ENCODE peak calls at places on chromosomes 3 and 15, in nine cellular contexts. O, J, B, R, A, X, T, V and Z are unnamed samples. For H3K27me3 and H3K9me3, the result is how much of the 10 kb centered on the place peaks cover.

GRCh38 chr15:25527118-25527517 is 88.3 kb upstream of the UBE3A start:
- DNase-seq in O (peak), J (no peak), B (no peak), R (no peak), A (peak), X (no peak), T (no peak), V (no peak), Z (no peak)

GRCh38 chr3:62546266-62546665 is 172.9 kb upstream of the FEZF2 start:
- DNase-seq in O (no peak), J (no peak), B (no peak), R (no peak), A (no peak), X (no peak), T (no peak), V (peak), Z (no peak)

GRCh38 chr3:197463279-197463678 is 92.5 kb downstream of the BDH1 start:
- DNase-seq in O (peak), J (no peak), B (no peak), R (no peak), A (peak), X (no peak), T (no peak), V (peak), Z (no peak)

GRCh38 chr3:194536883-194537637 is 50.3 kb upstream of the ATP13A3 start:
- DNase-seq in O (no peak), J (peak), B (no peak), R (no peak), A (peak), X (peak), T (no peak), V (no peak), Z (no peak)

GRCh38 chr3:9019244-9019961 is 56.1 kb upstream of the RAD18 start:
- DNase-seq in O (peak), J (peak), B (no peak), R (no peak), A (no peak), X (no peak), T (no peak), V (no peak), Z (no peak)

GRCh38 chr3:70606018-70606417 is 293.6 kb upstream of the MDFIC2 start:
- DNase-seq in O (no peak), J (no peak), B (no peak), R (no peak), A (no peak), X (no peak), T (no peak), V (peak), Z (no peak)

GRCh38 chr3:195128255-195129071 is 142.5 kb downstream of the XXYLT1 start:
- DNase-seq in O (no peak), J (no peak), B (no peak), R (no peak), A (no peak), X (no peak), T (no peak), V (peak), Z (no peak)

GRCh38 chr3:96622878-96623277 is 191.5 kb upstream of the EPHA6 start:
- DNase-seq in O (no peak), J (no peak), B (no peak), R (no peak), A (no peak), X (no peak), T (no peak), V (no peak), Z (no peak)

GRCh38 chr3:13500133-13500885 is 20.2 kb downstream of the HDAC11 start:
- DNase-seq in O (peak), J (no peak), B (no peak), R (no peak), A (peak), X (no peak), T (peak), V (no peak), Z (no peak)

GRCh38 chr3:125280966-125281365 is 68.4 kb upstream of the SLC12A8 start:
- DNase-seq in O (no peak), J (no peak), B (no peak), R (no peak), A (no peak), X (no peak), T (no peak), V (peak), Z (no peak)

GRCh38 chr3:14290631-14291385 is 111.6 kb upstream of the SLC6A6 start:
- DNase-seq in O (no peak), J (no peak), B (no peak), R (no peak), A (no peak), X (no peak), T (no peak), V (no peak), Z (no peak)

GRCh38 chr3:134067311-134068161 is 37.8 kb upstream of the SLCO2A1 start:
- DNase-seq in O (no peak), J (no peak), B (no peak), R (no peak), A (no peak), X (no peak), T (no peak), V (no peak), Z (no peak)

GRCh38 chr3:25273582-25274171 is 154.4 kb upstream of the RARB start:
- DNase-seq in O (no peak), J (no peak), B (no peak), R (no peak), A (no peak), X (no peak), T (no peak), V (no peak), Z (no peak)

GRCh38 chr3:190225186-190225692 is 97.0 kb downstream of the CLDN1 start:
- DNase-seq in O (peak), J (peak), B (no peak), R (no peak), A (peak), X (no peak), T (no peak), V (peak), Z (no peak)

GRCh38 chr3:45719761-45720487 is 30.7 kb downstream of the SACM1L start:
- DNase-seq in O (no peak), J (no peak), B (no peak), R (no peak), A (no peak), X (no peak), T (no peak), V (no peak), Z (no peak)

GRCh38 chr3:115004201-115005140 is 142.6 kb downstream of the ZBTB20 start:
- DNase-seq in O (no peak), J (no peak), B (no peak), R (no peak), A (no peak), X (no peak), T (no peak), V (no peak), Z (no peak)

GRCh38 chr3:157769378-157769777 is 266.2 kb upstream of the VEPH1 start:
- DNase-seq in O (no peak), J (no peak), B (no peak), R (no peak), A (no peak), X (no peak), T (no peak), V (no peak), Z (no peak)

GRCh38 chr3:54731697-54732445 is 196.0 kb downstream of the LRTM1 start:
- DNase-seq in O (no peak), J (no peak), B (no peak), R (no peak), A (no peak), X (no peak), T (no peak), V (no peak), Z (no peak)

GRCh38 chr15:57861805-57862586 is 155.5 kb downstream of the POLR2M start:
- DNase-seq in O (peak), J (no peak), B (no peak), R (no peak), A (peak), X (peak), T (no peak), V (peak), Z (no peak)

GRCh38 chr15:43406192-43406591 is 35.3 kb downstream of the TUBGCP4 start:
- DNase-seq in O (no peak), J (no peak), B (no peak), R (no peak), A (no peak), X (no peak), T (no peak), V (no peak), Z (no peak)

GRCh38 chr3:167740961-167741587 is 5.6 kb downstream of the SERPINI1 start:
- DNase-seq in O (peak), J (peak), B (no peak), R (no peak), A (peak), X (no peak), T (no peak), V (no peak), Z (no peak)

GRCh38 chr3:120081719-120082118 is 12.5 kb downstream of the GSK3B start:
- DNase-seq in O (peak), J (no peak), B (no peak), R (no peak), A (no peak), X (no peak), T (no peak), V (no peak), Z (no peak)

GRCh38 chr3:4914464-4914863 is 64.8 kb upstream of the BHLHE40 start:
- DNase-seq in O (no peak), J (no peak), B (no peak), R (no peak), A (no peak), X (no peak), T (no peak), V (no peak), Z (no peak)

GRCh38 chr3:137410028-137410427 is 354.1 kb upstream of the SOX14 start:
- DNase-seq in O (no peak), J (no peak), B (no peak), R (no peak), A (no peak), X (no peak), T (no peak), V (no peak), Z (no peak)

GRCh38 chr3:150183619-150184425 is 213.1 kb upstream of the PFN2 start:
- DNase-seq in O (peak), J (peak), B (peak), R (peak), A (peak), X (peak), T (peak), V (peak), Z (peak)

GRCh38 chr3:62607287-62608029 is 234.1 kb upstream of the FEZF2 start:
- DNase-seq in O (no peak), J (no peak), B (no peak), R (no peak), A (peak), X (no peak), T (peak), V (peak), Z (no peak)

GRCh38 chr15:71526061-71526460 is 284.3 kb upstream of the NR2E3 start:
- DNase-seq in O (peak), J (no peak), B (no peak), R (no peak), A (no peak), X (no peak), T (no peak), V (peak), Z (no peak)

GRCh38 chr3:186237915-186238314 is 124.1 kb downstream of the DGKG start:
- DNase-seq in O (no peak), J (no peak), B (no peak), R (no peak), A (no peak), X (no peak), T (no peak), V (no peak), Z (no peak)

GRCh38 chr3:184016820-184017671 is 638 bp downstream of the ABCC5 start:
- DNase-seq in O (peak), J (peak), B (no peak), R (no peak), A (peak), X (peak), T (peak), V (no peak), Z (peak)

GRCh38 chr3:106399208-106399607 is 530.4 kb upstream of the CBLB start:
- DNase-seq in O (no peak), J (no peak), B (no peak), R (no peak), A (no peak), X (no peak), T (no peak), V (peak), Z (no peak)

GRCh38 chr3:72174890-72175289 is 389.9 kb upstream of the PROK2 start:
- DNase-seq in O (no peak), J (no peak), B (no peak), R (no peak), A (no peak), X (no peak), T (no peak), V (no peak), Z (no peak)

GRCh38 chr3:138118863-138119766 is 3.7 kb upstream of the DZIP1L start:
- DNase-seq in O (peak), J (peak), B (no peak), R (no peak), A (peak), X (peak), T (peak), V (peak), Z (peak)

GRCh38 chr15:90400759-90401314 is 12.8 kb downstream of the IQGAP1 start:
- DNase-seq in O (peak), J (peak), B (no peak), R (no peak), A (peak), X (peak), T (peak), V (peak), Z (peak)
- H3K4me3 ChIP-seq in O (no peak), J (no peak), B (no peak), R (no peak), A (peak), X (peak), T (peak), V (peak), Z (peak)

GRCh38 chr15:73171711-73172110 is 119.4 kb downstream of the NEO1 start:
- DNase-seq in O (no peak), J (no peak), B (no peak), R (no peak), A (no peak), X (no peak), T (no peak), V (no peak), Z (no peak)

GRCh38 chr15:73176579-73176978 is 124.3 kb downstream of the NEO1 start:
- DNase-seq in O (no peak), J (no peak), B (no peak), R (no peak), A (no peak), X (no peak), T (no peak), V (no peak), Z (no peak)

GRCh38 chr15:73174171-73174570 is 121.9 kb downstream of the NEO1 start:
- DNase-seq in O (no peak), J (no peak), B (no peak), R (no peak), A (no peak), X (no peak), T (no peak), V (no peak), Z (no peak)

GRCh38 chr15:73172508-73172907 is 120.2 kb downstream of the NEO1 start:
- DNase-seq in O (no peak), J (no peak), B (no peak), R (no peak), A (no peak), X (no peak), T (no peak), V (peak), Z (no peak)

DNA sequence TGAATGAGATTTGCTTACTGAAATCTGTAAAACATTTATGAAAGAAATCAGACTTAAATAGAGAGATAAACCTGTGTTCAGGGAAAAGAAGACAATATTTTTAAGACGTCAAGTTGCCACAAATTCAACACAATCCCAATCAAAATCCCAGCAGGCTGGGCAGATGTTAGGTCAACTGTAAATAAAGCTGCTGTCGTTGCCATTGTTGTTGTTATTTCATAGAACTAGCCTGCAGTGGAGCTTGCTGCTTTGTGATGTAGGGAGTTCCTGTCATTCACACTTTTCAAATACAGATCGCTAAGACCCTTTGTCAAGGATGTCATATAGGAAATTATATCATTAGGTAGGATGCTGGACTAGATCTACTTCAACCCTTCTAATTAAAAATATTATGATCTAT is 123.1 kb downstream of the NEO1 start:
- DNase-seq in O (no peak), J (no peak), B (no peak), R (no peak), A (no peak), X (no peak), T (no peak), V (no peak), Z (no peak)
- H3K27me3 ChIP-seq in O (under half), J (under half), B (under half), R (under half), A (under half), X (under half), T (under half), V (under half), Z (under half)

DNA sequence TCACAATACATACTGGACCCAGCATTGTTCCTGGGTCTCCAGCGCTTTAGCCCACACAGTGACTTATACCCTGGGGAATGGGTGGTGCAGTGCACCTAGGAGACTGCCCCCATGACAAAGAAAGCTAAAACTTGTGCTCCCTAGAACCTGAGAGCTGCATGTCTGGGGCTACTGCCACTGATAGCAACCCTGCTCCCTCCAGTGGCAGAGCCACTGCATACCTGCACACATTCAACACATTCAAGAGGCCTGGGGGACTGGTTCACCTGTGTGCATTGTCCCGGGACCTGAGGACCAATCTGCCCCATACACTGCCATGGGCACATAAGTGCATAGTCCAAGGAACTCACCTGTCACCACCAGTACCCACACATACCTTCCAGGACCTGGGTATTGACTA is 302.7 kb upstream of the MANF start:
- DNase-seq in O (no peak), J (no peak), B (no peak), R (no peak), A (no peak), X (no peak), T (no peak), V (no peak), Z (no peak)
- H3K9me3 ChIP-seq in O (under half), J (under half), B (under half), R (under half), A (under half), X (under half), T (under half), V (under half), Z (under half)

DNA sequence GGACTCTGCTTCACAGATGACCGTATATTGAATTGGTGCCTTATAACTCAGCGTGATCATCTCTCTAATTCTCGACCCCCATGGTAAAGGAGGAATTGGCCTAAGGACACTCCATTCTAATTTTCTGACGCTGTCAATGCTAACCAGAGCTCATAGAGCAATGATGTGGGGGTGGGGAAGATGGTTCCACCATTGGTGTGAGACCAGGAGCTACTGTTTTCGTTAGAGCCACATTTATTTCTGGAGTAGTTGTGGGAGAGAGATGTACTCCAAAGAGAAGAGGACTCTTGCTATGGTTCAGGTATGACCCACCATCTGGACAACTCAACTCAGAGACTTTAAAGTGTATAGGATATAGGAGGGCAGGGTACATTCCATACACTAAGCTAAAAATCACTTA is 16.3 kb downstream of the ZBTB38 start:
- DNase-seq in O (no peak), J (no peak), B (no peak), R (no peak), A (no peak), X (no peak), T (no peak), V (no peak), Z (no peak)
- H3K4me3 ChIP-seq in O (no peak), J (no peak), B (no peak), R (no peak), A (no peak), X (no peak), T (no peak), V (no peak), Z (no peak)